ENCODE peak calls at places on chromosome 18, in ten cellular contexts. F is hepatocyte; S is left ventricle myocardium inferior; O is Peyer's patch; Y is CD8-positive, alpha-beta T cell; U is heart left ventricle; A is adipocyte; P is naive thymus-derived CD4-positive, alpha-beta T cell; E is sigmoid colon; Q is neuronal stem cell. Z is an unnamed sample. For H3K4me1, the result is how much of the 10 kb centered on the place peaks cover.

GRCh38 chr18:55453186-55453585 is 134.8 kb downstream of the TCF4 start:
- DNase-seq in Y (no peak), E (no peak), Q (no peak), A (no peak), U (no peak), S (no peak), O (no peak), P (no peak), F (no peak), Z (no peak)

GRCh38 chr18:63302647-63303405 is 16.7 kb downstream of the BCL2 start:
- DNase-seq in Y (no peak), U (no peak), F (no peak), P (no peak), E (no peak), Q (no peak), A (no peak), O (no peak), S (no peak), Z (no peak)

GRCh38 chr18:45825258-45825744 is at the start of gene SIGLEC15:
- DNase-seq in S (no peak), F (no peak), Q (no peak), U (no peak), E (no peak), P (no peak), Y (no peak), O (no peak), A (no peak), Z (no peak)

GRCh38 chr18:5159080-5159479 is 38.0 kb downstream of the AKAIN1 start:
- DNase-seq in P (no peak), O (no peak), Y (no peak), S (no peak), Q (no peak), F (no peak), U (no peak), A (no peak), E (no peak), Z (no peak)

GRCh38 chr18:24792164-24792563 is 331.7 kb downstream of the HRH4 start:
- DNase-seq in Q (no peak), P (no peak), Y (no peak), O (no peak), S (no peak), U (no peak), E (no peak), F (peak), A (no peak), Z (no peak)

GRCh38 chr18:72541871-72542690 is 2.1 kb downstream of the CBLN2 start:
- DNase-seq in S (no peak), E (no peak), F (peak), P (no peak), O (no peak), Q (peak), U (no peak), A (peak), Y (no peak), Z (peak)

GRCh38 chr18:35005963-35006577 is 35.1 kb upstream of the MAPRE2 start:
- DNase-seq in S (no peak), U (no peak), O (no peak), Q (peak), A (peak), Y (no peak), P (no peak), E (no peak), F (peak), Z (no peak)

GRCh38 chr18:12911025-12911927 is 27.2 kb upstream of the PTPN2 start:
- DNase-seq in Q (no peak), Y (peak), U (peak), P (peak), A (no peak), O (peak), E (no peak), F (peak), S (peak), Z (no peak)

GRCh38 chr18:34551824-34552223 is 158.3 kb upstream of the DTNA start:
- DNase-seq in F (no peak), S (no peak), Q (no peak), U (no peak), E (no peak), A (no peak), P (no peak), O (no peak), Y (no peak), Z (no peak)

GRCh38 chr18:47899107-47899840 is 31.2 kb downstream of the SMAD2 start:
- DNase-seq in Q (peak), Y (no peak), F (no peak), U (no peak), O (no peak), E (no peak), P (no peak), S (no peak), A (no peak), Z (no peak)

GRCh38 chr18:24395049-24395780 is 2.4 kb downstream of the OSBPL1A start:
- DNase-seq in F (peak), A (peak), O (no peak), Q (no peak), E (no peak), Y (no peak), S (no peak), P (no peak), U (no peak), Z (no peak)

DNA sequence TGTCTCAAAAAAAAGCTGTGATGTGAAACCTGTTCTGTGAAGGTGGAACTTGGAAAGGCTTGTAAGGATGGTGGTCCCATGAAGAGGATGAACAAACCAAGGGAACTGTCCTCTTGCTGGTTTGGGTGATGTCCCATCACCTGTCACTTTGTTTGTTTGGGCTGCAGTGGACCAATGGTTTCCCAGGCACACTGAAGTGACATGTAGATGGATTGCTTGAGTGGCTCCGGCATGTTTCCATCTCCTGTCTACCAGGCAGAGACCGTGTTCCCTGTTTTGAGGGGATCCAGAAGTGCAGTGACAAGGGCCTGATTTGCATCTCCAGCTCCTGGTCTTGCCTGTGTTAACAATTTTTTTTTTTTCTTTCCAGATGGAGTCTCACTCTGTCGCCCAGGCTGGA is 8.9 kb downstream of the NEDD4L start:
- DNase-seq in P (no peak), F (no peak), Q (no peak), U (no peak), Y (no peak), E (no peak), S (no peak), A (no peak), O (no peak), Z (no peak)
- H3K4me3 ChIP-seq in P (no peak), F (no peak), Q (no peak), U (no peak), Y (no peak), E (no peak), S (no peak), A (no peak), O (no peak), Z (no peak)

DNA sequence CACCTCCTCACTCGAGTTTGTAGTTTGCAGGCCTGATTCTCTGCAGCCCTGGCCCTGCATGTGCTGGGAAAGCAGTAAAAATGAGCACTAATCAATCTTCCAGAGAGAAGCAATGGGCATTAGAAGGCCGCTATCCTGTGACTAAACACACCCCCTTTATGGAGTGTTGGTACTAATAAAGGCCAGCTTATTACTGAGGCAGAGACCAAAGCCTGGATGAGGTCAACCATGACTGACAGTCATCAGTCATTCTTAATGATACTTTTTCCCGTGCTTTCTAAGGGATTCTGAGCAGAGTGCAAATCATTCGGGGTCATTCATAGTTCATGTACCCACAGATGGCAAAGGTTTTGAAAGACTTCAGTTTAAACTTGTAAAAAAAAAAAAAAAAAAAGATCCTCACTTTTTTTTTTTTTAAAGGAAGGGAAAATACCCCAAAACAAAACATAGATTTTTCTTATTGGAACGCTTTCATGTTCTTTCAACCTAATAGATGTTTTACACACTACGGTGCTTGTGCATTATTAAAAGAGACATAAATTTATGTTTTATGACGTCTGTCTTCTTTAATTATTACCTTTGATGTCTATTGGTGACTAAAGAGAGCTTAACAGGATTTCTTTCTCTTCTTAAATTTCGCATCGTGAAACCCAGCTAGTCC is 13.2 kb downstream of the TSHZ1 start:
- DNase-seq in Q (no peak), U (no peak), S (no peak), P (no peak), O (no peak), F (peak), E (no peak), Y (no peak), A (no peak), Z (no peak)
- H3K4me1 ChIP-seq in Q (under half), U (half or more), S (half or more), P (under half), O (under half), F (half or more), E (half or more), Y (under half), A (under half), Z (under half)

DNA sequence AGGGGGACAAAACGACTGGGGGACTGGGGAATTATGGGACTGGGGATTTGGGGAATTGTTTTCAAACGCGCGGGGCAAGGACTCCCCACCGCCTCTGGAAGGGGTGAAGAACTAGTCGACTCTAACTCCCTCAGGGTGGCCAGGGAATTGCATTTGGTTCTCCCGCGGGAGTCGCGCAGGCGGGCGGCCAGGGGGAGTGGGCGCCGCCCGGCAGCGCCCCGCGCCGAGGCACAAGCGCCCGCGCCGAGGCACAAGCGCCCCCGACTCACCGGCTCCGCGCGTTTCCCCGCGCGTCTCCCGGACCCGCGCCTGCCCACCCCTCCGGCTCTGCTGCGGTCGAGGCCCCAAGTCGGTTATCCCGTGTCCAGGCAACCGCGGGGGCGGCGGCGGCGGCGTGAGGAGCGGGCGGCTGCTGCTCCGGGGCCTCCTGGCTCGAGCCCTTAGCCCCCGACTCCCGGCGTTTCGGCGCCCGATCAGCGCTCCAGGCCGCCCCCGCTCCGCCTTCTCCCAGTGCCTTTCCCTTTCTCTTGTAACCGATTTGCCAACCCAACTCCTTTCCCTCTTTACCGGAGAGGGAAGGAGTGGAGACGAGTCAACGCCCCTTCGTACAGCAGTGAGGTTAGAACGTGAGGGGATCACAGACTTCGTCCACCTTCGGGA is at the start of gene CCDC178:
- DNase-seq in O (peak), S (no peak), U (peak), A (peak), E (peak), P (no peak), Y (no peak), Q (peak), F (peak), Z (no peak)
- H3K4me3 ChIP-seq in O (peak), S (peak), U (peak), A (peak), E (peak), P (no peak), Y (no peak), Q (peak), F (peak), Z (no peak)

DNA sequence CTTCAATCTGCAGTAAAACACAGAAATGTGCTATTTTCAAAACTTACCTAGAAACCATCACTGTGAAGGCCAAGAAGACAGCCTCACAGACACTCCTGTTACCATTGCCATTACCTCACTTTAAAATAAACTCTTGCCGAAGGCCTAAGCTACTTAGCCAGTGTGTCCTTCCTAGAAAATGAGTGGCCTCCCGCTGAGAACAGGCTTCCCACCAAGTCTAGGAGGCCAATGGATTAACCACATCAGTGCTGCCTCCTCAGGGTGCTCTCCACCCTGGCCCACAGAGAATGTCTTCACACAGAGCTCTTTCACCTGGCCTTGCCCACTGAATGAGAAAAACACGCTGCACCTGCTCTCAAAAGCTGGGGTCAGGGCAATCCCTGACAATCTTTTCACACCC is 47.5 kb downstream of the L3MBTL4 start:
- DNase-seq in S (no peak), U (no peak), E (no peak), P (no peak), F (no peak), O (no peak), Y (no peak), Q (no peak), A (no peak), Z (no peak)
- H3K4me1 ChIP-seq in S (under half), U (under half), E (under half), P (under half), F (under half), O (under half), Y (under half), Q (under half), A (under half), Z (under half)

GRCh38 chr18:49537232-49537876 is 24.5 kb upstream of the LIPG start:
- DNase-seq in F (no peak), E (no peak), U (no peak), P (no peak), Y (no peak), S (no peak), O (no peak), A (no peak), Q (no peak), Z (no peak)

GRCh38 chr18:49529596-49529995 is 32.3 kb upstream of the LIPG start:
- DNase-seq in O (no peak), S (no peak), E (no peak), U (no peak), P (no peak), F (no peak), Y (no peak), A (no peak), Q (no peak), Z (no peak)

GRCh38 chr18:49527631-49528327 is 34.1 kb upstream of the LIPG start:
- DNase-seq in Q (no peak), F (no peak), U (no peak), O (no peak), E (no peak), Y (no peak), P (no peak), A (no peak), S (no peak), Z (no peak)

GRCh38 chr18:49534846-49535601 is 26.8 kb upstream of the LIPG start:
- DNase-seq in U (no peak), A (no peak), Q (no peak), F (no peak), Y (no peak), O (no peak), E (no peak), P (no peak), S (no peak), Z (no peak)

GRCh38 chr18:49531678-49532153 is 30.1 kb upstream of the LIPG start:
- DNase-seq in U (no peak), O (no peak), Y (no peak), E (no peak), A (no peak), S (no peak), P (no peak), F (no peak), Q (no peak), Z (no peak)
- H3K4me3 ChIP-seq in U (no peak), O (no peak), Y (no peak), E (no peak), A (no peak), S (no peak), P (no peak), F (no peak), Q (no peak), Z (no peak)

DNA sequence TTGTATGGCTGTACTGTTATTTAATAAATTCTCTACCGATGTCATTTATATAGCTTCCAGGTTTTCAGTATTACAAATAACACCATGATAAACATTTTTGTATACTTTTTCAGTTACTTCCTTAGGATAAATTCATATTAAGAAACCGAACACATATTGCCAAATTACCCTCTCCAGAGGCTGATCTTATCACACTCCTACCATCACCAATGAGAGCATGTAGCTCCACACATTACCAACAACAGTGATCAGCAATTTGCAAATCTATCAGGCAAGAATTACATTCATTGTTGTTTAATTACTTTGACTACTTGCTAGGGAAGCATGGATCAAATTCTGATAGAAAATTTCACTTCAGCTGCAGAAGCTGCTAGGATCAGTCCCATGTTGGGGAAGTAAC is 5.8 kb upstream of the NDUFV2 start:
- DNase-seq in Y (no peak), E (no peak), U (no peak), P (no peak), S (no peak), F (no peak), O (no peak), A (no peak), Q (no peak), Z (no peak)
- H3K4me1 ChIP-seq in Y (under half), E (under half), U (under half), P (under half), S (under half), F (under half), O (under half), A (under half), Q (under half), Z (under half)